ENCODE peak calls at places on chromosomes 3 and 15, in four cellular contexts. K is activated CD4-positive, alpha-beta T cell treated with anti-CD3 and anti-CD28 coated beads, Interleukin-2, amount 50 U/mL, for 24 hours; S is adrenal gland; V is kidney epithelial cell. W is an unnamed sample.

GRCh38 chr15:65875458-65875857 is 6.2 kb downstream of the RAB11A start:
- DNase-seq in K (no peak), S (no peak), V (no peak), W (no peak)

GRCh38 chr3:43632269-43632733 is 10.5 kb upstream of the ANO10 start:
- DNase-seq in K (no peak), S (peak), V (peak), W (no peak)

GRCh38 chr15:60523056-60523455 is 44.1 kb upstream of the ICE2 start:
- DNase-seq in K (no peak), S (no peak), V (no peak), W (no peak)

GRCh38 chr3:13025090-13025489 is 48.1 kb downstream of the IQSEC1 start:
- DNase-seq in K (no peak), S (peak), V (peak), W (no peak)

GRCh38 chr3:181716916-181717315 is 5.2 kb downstream of the SOX2 start:
- DNase-seq in K (no peak), S (no peak), V (no peak), W (no peak)

GRCh38 chr3:13064469-13064868 is 8.8 kb downstream of the IQSEC1 start:
- DNase-seq in K (no peak), S (no peak), V (no peak), W (no peak)

GRCh38 chr3:71930056-71930991 is 145.4 kb upstream of the PROK2 start:
- DNase-seq in K (no peak), S (peak), V (peak), W (no peak)

GRCh38 chr3:188084751-188085595 is 69.0 kb upstream of the LPP start:
- DNase-seq in K (no peak), S (no peak), V (no peak), W (no peak)

GRCh38 chr15:95290376-95290973 is 1040.0 kb upstream of the NR2F2 start:
- DNase-seq in K (no peak), S (no peak), V (no peak), W (no peak)

GRCh38 chr3:14660942-14661341 is 9.4 kb downstream of the CCDC174 start:
- DNase-seq in K (no peak), S (no peak), V (no peak), W (no peak)

GRCh38 chr15:99961011-99961441 is 227.8 kb upstream of the LYSMD4 start:
- DNase-seq in K (peak), S (peak), V (no peak), W (no peak)

GRCh38 chr3:105752791-105753415 is 115.9 kb downstream of the CBLB start:
- DNase-seq in K (no peak), S (no peak), V (no peak), W (no peak)

GRCh38 chr3:14481018-14481645 is 59.0 kb downstream of the GRIP2 start:
- DNase-seq in K (no peak), S (no peak), V (no peak), W (no peak)

GRCh38 chr3:183734750-183735284 is 37.2 kb downstream of the YEATS2 start:
- DNase-seq in K (no peak), S (no peak), V (no peak), W (no peak)

GRCh38 chr3:59980576-59980975 is 930.8 kb upstream of the CFAP20DC start:
- DNase-seq in K (no peak), S (no peak), V (no peak), W (no peak)

GRCh38 chr15:44394062-44394461 is 33.4 kb upstream of the CTDSPL2 start:
- DNase-seq in K (no peak), S (no peak), V (no peak), W (no peak)

GRCh38 chr15:42986693-42987342 is 66.2 kb upstream of the TTBK2 start:
- DNase-seq in K (no peak), S (no peak), V (no peak), W (no peak)

GRCh38 chr3:59368887-59369286 is 319.1 kb upstream of the CFAP20DC start:
- DNase-seq in K (no peak), S (no peak), V (no peak), W (no peak)

GRCh38 chr15:98444067-98444600 is 204.2 kb upstream of the IGF1R start:
- DNase-seq in K (no peak), S (no peak), V (no peak), W (no peak)

GRCh38 chr3:4732974-4733373 is 239.8 kb downstream of the ITPR1 start:
- DNase-seq in K (no peak), S (no peak), V (no peak), W (no peak)

GRCh38 chr3:62559831-62560445 is 186.6 kb upstream of the FEZF2 start:
- DNase-seq in K (no peak), S (no peak), V (no peak), W (no peak)

GRCh38 chr3:114846252-114846651 is 300.8 kb downstream of the ZBTB20 start:
- DNase-seq in K (no peak), S (no peak), V (no peak), W (no peak)

GRCh38 chr3:78285032-78285728 is 1245.3 kb downstream of the ROBO2 start:
- DNase-seq in K (no peak), S (no peak), V (no peak), W (no peak)

GRCh38 chr3:51400169-51400568 is 9.1 kb downstream of the RBM15B start:
- DNase-seq in K (no peak), S (no peak), V (no peak), W (peak)

GRCh38 chr15:45022871-45023658 is at the start of gene SORD:
- DNase-seq in K (peak), S (peak), V (peak), W (peak)

GRCh38 chr3:38116471-38117162 is 20.3 kb downstream of the ACAA1 start:
- DNase-seq in K (no peak), S (no peak), V (no peak), W (no peak)

GRCh38 chr15:46251873-46252272 is 617.0 kb downstream of the SQOR start:
- DNase-seq in K (no peak), S (no peak), V (no peak), W (no peak)

GRCh38 chr3:194686816-194687637 is 1.3 kb downstream of the FAM43A start:
- DNase-seq in K (no peak), S (peak), V (no peak), W (peak)